ENCODE peak calls at places on chromosome 18, in eight cellular contexts. One of them, this sample, is unnamed.

GRCh38 chr18:76565238-76566173 is 70.5 kb upstream of the ZNF516 start:
- DNase-seq in left ventricle myocardium inferior: peak
- DNase-seq in uterus: peak
- DNase-seq in NCI-H187: peak
- DNase-seq in HuH-7.5: peak
- DNase-seq in GM13976: no peak
- DNase-seq in epithelial cell of proximal tubule: no peak
- DNase-seq in fibroblast of mammary gland: peak
- DNase-seq in this sample: peak

GRCh38 chr18:2656237-2657042 is 914 bp downstream of the SMCHD1 start:
- DNase-seq in epithelial cell of proximal tubule: no peak
- DNase-seq in fibroblast of mammary gland: peak
- DNase-seq in left ventricle myocardium inferior: peak
- DNase-seq in NCI-H187: no peak
- DNase-seq in GM13976: no peak
- DNase-seq in HuH-7.5: peak
- DNase-seq in uterus: peak
- DNase-seq in this sample: peak

GRCh38 chr18:2325308-2325849 is 245.9 kb downstream of the METTL4 start:
- DNase-seq in NCI-H187: no peak
- DNase-seq in left ventricle myocardium inferior: no peak
- DNase-seq in fibroblast of mammary gland: no peak
- DNase-seq in GM13976: no peak
- DNase-seq in HuH-7.5: no peak
- DNase-seq in uterus: no peak
- DNase-seq in epithelial cell of proximal tubule: no peak
- DNase-seq in this sample: peak

GRCh38 chr18:494602-494983 is 5.9 kb downstream of the COLEC12 start:
- DNase-seq in GM13976: no peak
- DNase-seq in fibroblast of mammary gland: peak
- DNase-seq in NCI-H187: no peak
- DNase-seq in epithelial cell of proximal tubule: no peak
- DNase-seq in left ventricle myocardium inferior: no peak
- DNase-seq in HuH-7.5: no peak
- DNase-seq in uterus: no peak
- DNase-seq in this sample: no peak

GRCh38 chr18:23337599-23338444 is 115.3 kb upstream of the RIOK3 start:
- DNase-seq in epithelial cell of proximal tubule: no peak
- DNase-seq in NCI-H187: peak
- DNase-seq in left ventricle myocardium inferior: no peak
- DNase-seq in uterus: no peak
- DNase-seq in fibroblast of mammary gland: peak
- DNase-seq in GM13976: no peak
- DNase-seq in HuH-7.5: no peak
- DNase-seq in this sample: peak

GRCh38 chr18:59381949-59382348 is 22.9 kb upstream of the LMAN1 start:
- DNase-seq in epithelial cell of proximal tubule: no peak
- DNase-seq in GM13976: no peak
- DNase-seq in left ventricle myocardium inferior: no peak
- DNase-seq in NCI-H187: no peak
- DNase-seq in uterus: no peak
- DNase-seq in HuH-7.5: no peak
- DNase-seq in fibroblast of mammary gland: no peak
- DNase-seq in this sample: no peak

GRCh38 chr18:7094432-7094831 is 23.2 kb downstream of the LAMA1 start:
- DNase-seq in HuH-7.5: no peak
- DNase-seq in fibroblast of mammary gland: no peak
- DNase-seq in uterus: no peak
- DNase-seq in NCI-H187: no peak
- DNase-seq in left ventricle myocardium inferior: no peak
- DNase-seq in epithelial cell of proximal tubule: peak
- DNase-seq in GM13976: no peak
- DNase-seq in this sample: no peak

GRCh38 chr18:79200546-79201268 is 131.5 kb downstream of the ATP9B start:
- DNase-seq in uterus: no peak
- DNase-seq in left ventricle myocardium inferior: peak
- DNase-seq in epithelial cell of proximal tubule: no peak
- DNase-seq in GM13976: peak
- DNase-seq in HuH-7.5: no peak
- DNase-seq in fibroblast of mammary gland: peak
- DNase-seq in NCI-H187: no peak
- DNase-seq in this sample: peak